ENCODE peak calls at places on chromosomes 12 and 14, in nine cellular contexts. R, S, F, N, L, U, X, Q and H are unnamed samples.

GRCh38 chr12:92369061-92369460 is 223.4 kb upstream of the BTG1 start:
- DNase-seq in S (no peak), L (no peak), N (no peak), X (no peak), U (no peak), R (no peak), F (no peak), Q (no peak), H (no peak)

GRCh38 chr14:37721976-37722659 is 126.7 kb downstream of the TTC6 start:
- DNase-seq in X (no peak), S (no peak), U (no peak), F (peak), L (no peak), N (no peak), R (no peak), Q (peak), H (no peak)

GRCh38 chr12:54394281-54394719 is 9.8 kb upstream of the ZNF385A start:
- DNase-seq in L (no peak), F (peak), X (no peak), N (peak), U (no peak), R (peak), S (no peak), Q (peak), H (no peak)

GRCh38 chr14:103030741-103031565 is 26.4 kb downstream of the CDC42BPB start:
- DNase-seq in U (no peak), R (no peak), Q (no peak), L (peak), F (peak), S (no peak), X (no peak), N (no peak), H (no peak)

GRCh38 chr14:83975435-83976222 is 1554.3 kb upstream of the FLRT2 start:
- DNase-seq in L (no peak), Q (no peak), R (peak), X (no peak), S (peak), N (no peak), U (no peak), F (peak), H (no peak)

GRCh38 chr14:56268653-56269052 is 150.4 kb downstream of the PELI2 start:
- DNase-seq in S (no peak), Q (no peak), N (no peak), F (peak), R (peak), X (no peak), L (no peak), U (no peak), H (no peak)

GRCh38 chr14:51529731-51530130 is 122.0 kb upstream of the FRMD6 start:
- DNase-seq in F (no peak), R (no peak), L (no peak), S (no peak), Q (no peak), U (no peak), N (no peak), X (no peak), H (no peak)

GRCh38 chr14:103696466-103697071 is 18.7 kb downstream of the XRCC3 start:
- DNase-seq in F (peak), X (no peak), U (no peak), L (peak), Q (no peak), S (peak), R (no peak), N (peak), H (no peak)

GRCh38 chr12:26787125-26787495 is 45.9 kb downstream of the ITPR2 start:
- DNase-seq in F (peak), Q (no peak), N (no peak), L (no peak), X (no peak), R (no peak), U (no peak), S (no peak), H (no peak)

GRCh38 chr12:106113042-106113441 is 25.7 kb downstream of the NUAK1 start:
- DNase-seq in U (no peak), L (no peak), F (peak), X (no peak), N (no peak), Q (no peak), R (no peak), S (no peak), H (no peak)

GRCh38 chr12:65876898-65877721 is 52.8 kb downstream of the HMGA2 start:
- DNase-seq in Q (no peak), L (no peak), R (peak), U (no peak), N (no peak), X (no peak), F (no peak), S (no peak), H (no peak)

GRCh38 chr12:123142948-123143752 is 7.7 kb downstream of the PITPNM2 start:
- DNase-seq in N (peak), U (no peak), Q (peak), R (peak), S (no peak), L (no peak), F (no peak), X (no peak), H (peak)

GRCh38 chr12:77247542-77247941 is 182.2 kb upstream of the E2F7 start:
- DNase-seq in R (no peak), L (no peak), Q (no peak), U (no peak), X (no peak), N (no peak), F (no peak), S (no peak), H (no peak)

GRCh38 chr12:630656-631632 is 32.3 kb downstream of the NINJ2 start:
- DNase-seq in U (no peak), Q (no peak), R (peak), L (peak), S (no peak), N (peak), X (no peak), F (no peak), H (no peak)

GRCh38 chr14:68783408-68784297 is 9.2 kb downstream of the ZFP36L1 start:
- DNase-seq in L (no peak), X (no peak), U (peak), S (no peak), R (peak), F (no peak), N (no peak), Q (peak), H (peak)

GRCh38 chr14:32075636-32076277 is 1.3 kb upstream of the ARHGAP5 start:
- DNase-seq in L (peak), X (no peak), N (peak), F (peak), S (peak), R (no peak), Q (peak), U (peak), H (peak)

DNA sequence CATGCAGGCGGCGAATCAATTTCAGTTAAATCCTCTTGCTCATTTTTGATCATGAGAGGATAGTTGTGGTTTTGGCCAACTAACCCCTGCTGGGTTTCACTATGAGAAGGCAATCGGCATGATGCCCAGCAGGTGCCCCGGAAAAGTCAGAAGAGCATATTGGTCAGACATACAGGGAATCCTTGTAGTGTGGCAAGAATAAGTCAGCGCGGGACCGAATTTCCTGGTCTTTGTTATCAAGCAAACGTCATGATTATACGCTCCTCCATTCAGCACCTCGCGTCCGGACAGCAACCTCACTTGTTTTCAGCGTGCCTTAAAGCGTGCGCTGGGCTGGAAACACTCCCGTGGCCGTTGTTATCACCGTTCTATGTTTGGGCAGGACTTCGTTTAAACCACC is 1.8 kb downstream of the TBC1D30 start:
- DNase-seq in L (no peak), N (peak), S (no peak), Q (no peak), U (peak), R (peak), X (no peak), F (peak), H (no peak)
- H3K4me3 ChIP-seq in L (no peak), N (no peak), S (no peak), Q (no peak), U (no peak), R (peak), X (no peak), F (no peak), H (peak)

GRCh38 chr12:89797436-89797835 is 88.8 kb upstream of the ATP2B1 start:
- DNase-seq in F (no peak), N (no peak), X (no peak), Q (no peak), L (no peak), U (no peak), S (no peak), R (no peak), H (no peak)

GRCh38 chr12:89801284-89801683 is 92.6 kb upstream of the ATP2B1 start:
- DNase-seq in F (no peak), N (no peak), R (no peak), X (no peak), L (no peak), U (no peak), Q (no peak), S (no peak), H (no peak)

GRCh38 chr12:89796798-89797382 is 88.3 kb upstream of the ATP2B1 start:
- DNase-seq in Q (no peak), R (no peak), N (no peak), X (no peak), S (no peak), F (no peak), L (no peak), U (no peak), H (no peak)

GRCh38 chr12:89800435-89800834 is 91.8 kb upstream of the ATP2B1 start:
- DNase-seq in U (no peak), L (no peak), N (no peak), S (no peak), X (no peak), F (no peak), R (no peak), Q (no peak), H (no peak)

DNA sequence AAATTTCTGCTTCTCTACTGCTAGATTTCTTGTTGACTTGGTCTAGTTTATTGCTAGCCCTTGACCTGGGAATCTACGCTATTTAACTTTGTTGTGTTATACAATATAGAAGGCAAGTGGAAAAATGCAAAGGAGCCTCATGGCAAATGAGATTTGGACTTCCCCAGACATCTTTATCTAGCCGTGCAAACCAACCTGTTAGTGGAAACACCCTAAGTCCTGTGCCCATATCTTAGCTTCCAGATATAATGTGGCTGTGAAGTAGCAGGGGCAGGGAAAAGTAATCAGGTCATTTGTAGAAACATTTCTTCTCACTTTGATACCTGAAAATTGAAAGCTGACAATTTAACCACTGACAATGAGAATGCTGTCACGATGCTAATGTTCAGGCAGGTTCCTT is 90.7 kb upstream of the ATP2B1 start:
- DNase-seq in U (no peak), F (no peak), X (no peak), Q (no peak), N (no peak), S (no peak), L (no peak), R (no peak), H (no peak)
- H3K27ac ChIP-seq in U (no peak), F (no peak), X (no peak), Q (no peak), N (no peak), S (no peak), L (no peak), R (no peak), H (no peak)

GRCh38 chr14:59133202-59133601 is 55.3 kb upstream of the DAAM1 start:
- DNase-seq in F (no peak), Q (no peak), U (no peak), X (no peak), S (no peak), N (no peak), R (no peak), L (no peak), H (no peak)
- TF ChIP-seq CTCF in F (peak), Q (no peak), U (no peak), X (no peak), S (no peak), N (no peak), R (peak), L (no peak), H (no peak)

GRCh38 chr14:34629344-34629656 is 648 bp downstream of the SNX6 start:
- DNase-seq in N (no peak), F (no peak), U (no peak), X (no peak), Q (no peak), R (no peak), L (no peak), S (no peak), H (no peak)

GRCh38 chr14:34620115-34620514 is 9.8 kb downstream of the SNX6 start:
- DNase-seq in X (no peak), R (peak), F (no peak), U (no peak), N (no peak), S (no peak), Q (no peak), L (no peak), H (no peak)

GRCh38 chr14:34619399-34619920 is 10.5 kb downstream of the SNX6 start:
- DNase-seq in R (peak), S (no peak), U (no peak), F (no peak), N (no peak), X (no peak), Q (no peak), L (no peak), H (no peak)

GRCh38 chr14:34628681-34629135 is 1.2 kb downstream of the SNX6 start:
- DNase-seq in F (peak), S (no peak), L (no peak), U (no peak), Q (peak), X (no peak), R (peak), N (no peak), H (no peak)

DNA sequence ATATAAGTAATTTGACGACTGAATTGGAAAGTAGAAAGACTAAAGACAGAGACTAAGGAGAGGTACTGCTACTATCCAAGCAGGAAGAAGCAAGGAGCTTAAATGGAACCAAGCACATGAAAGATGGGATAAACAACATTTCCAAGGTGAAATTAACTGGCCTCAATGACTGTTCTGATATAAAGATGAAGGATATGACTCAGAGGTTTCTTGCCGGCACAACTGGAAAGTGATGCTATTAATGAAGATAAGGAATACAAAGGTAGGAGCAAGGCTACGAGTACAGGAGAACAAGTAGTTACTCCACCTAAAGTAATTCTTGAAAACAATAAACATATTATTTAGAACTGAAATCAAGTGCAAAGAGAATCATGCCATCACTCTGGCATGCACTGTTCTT is 6.4 kb downstream of the SNX6 start:
- DNase-seq in R (no peak), X (no peak), L (no peak), Q (no peak), S (no peak), F (peak), U (no peak), N (no peak), H (no peak)
- H3K4me3 ChIP-seq in R (no peak), X (no peak), L (no peak), Q (no peak), S (no peak), F (no peak), U (no peak), N (no peak), H (no peak)

GRCh38 chr12:57829025-57829777 is 10.7 kb upstream of the AVIL start:
- DNase-seq in R (no peak), L (no peak), N (no peak), S (no peak), X (no peak), Q (no peak), U (no peak), F (no peak), H (no peak)
- H3K27ac ChIP-seq in R (no peak), L (no peak), N (peak), S (no peak), X (peak), Q (no peak), U (no peak), F (no peak), H (no peak)

GRCh38 chr12:40749863-40750262 is 57.6 kb downstream of the CNTN1 start:
- DNase-seq in N (no peak), Q (no peak), R (no peak), L (no peak), S (no peak), F (no peak), X (no peak), U (no peak), H (no peak)

DNA sequence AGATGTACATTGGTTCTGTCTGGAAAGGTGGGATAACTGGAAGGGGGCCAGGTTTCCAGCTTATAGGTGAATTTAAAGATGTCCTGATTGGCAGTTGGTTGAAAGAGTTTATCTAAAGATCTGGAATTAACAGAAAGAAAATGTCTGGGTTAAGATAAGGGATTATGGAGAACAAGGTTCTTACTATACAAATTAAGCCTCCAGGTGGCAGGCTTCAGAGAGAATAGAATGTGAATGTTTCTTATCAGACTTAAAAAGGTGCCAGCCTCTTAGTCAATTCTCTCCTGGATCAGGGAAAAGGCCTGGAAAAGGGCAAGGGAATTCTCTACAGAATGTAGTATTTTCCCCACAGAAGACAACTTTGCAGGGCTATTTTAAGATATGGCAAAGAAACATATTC is 53.1 kb downstream of the CNTN1 start:
- DNase-seq in N (no peak), X (no peak), R (no peak), S (no peak), U (no peak), Q (peak), F (no peak), L (no peak), H (no peak)
- TF ChIP-seq CTCF in N (no peak), X (no peak), R (peak), S (no peak), U (no peak), Q (peak), F (no peak), L (no peak), H (no peak)